ENCODE peak calls at places on chromosomes 3 and 15, in seven cellular contexts. D, W, K, R, I, F and Q are unnamed samples. For H3K4me1, the result is how much of the 10 kb centered on the place peaks cover.

GRCh38 chr3:14143271-14143605 is 18.4 kb downstream of the TMEM43 start:
- DNase-seq in W (no peak), K (no peak), F (no peak), R (no peak), I (no peak), D (no peak), Q (no peak)

GRCh38 chr3:179179979-179180758 is 32.0 kb downstream of the PIK3CA start:
- DNase-seq in D (no peak), F (no peak), R (no peak), I (no peak), W (no peak), K (no peak), Q (no peak)

GRCh38 chr3:154851644-154852043 is 228.5 kb upstream of the MME start:
- DNase-seq in R (no peak), D (no peak), W (no peak), I (no peak), F (no peak), K (no peak), Q (no peak)

GRCh38 chr15:68606332-68606731 is 27.5 kb downstream of the CORO2B start:
- DNase-seq in I (no peak), W (no peak), F (no peak), K (no peak), R (no peak), D (no peak), Q (no peak)

GRCh38 chr15:50627351-50628055 is 59.1 kb downstream of the TRPM7 start:
- DNase-seq in F (no peak), K (no peak), W (no peak), D (no peak), I (no peak), R (no peak), Q (no peak)

GRCh38 chr3:129003578-129004112 is 2.5 kb downstream of the EFCC1 start:
- DNase-seq in I (no peak), R (peak), F (no peak), K (peak), W (peak), D (no peak), Q (peak)

GRCh38 chr3:60584250-60584649 is 667.0 kb downstream of the FHIT start:
- DNase-seq in I (no peak), K (no peak), W (no peak), D (no peak), R (no peak), F (no peak), Q (no peak)

GRCh38 chr15:45522179-45522930 is at the start of gene SLC30A4:
- DNase-seq in K (no peak), I (no peak), F (peak), D (peak), W (peak), R (no peak), Q (peak)

GRCh38 chr15:69609176-69609575 is 156.6 kb downstream of the RPLP1 start:
- DNase-seq in D (no peak), W (no peak), F (no peak), I (no peak), K (no peak), R (no peak), Q (no peak)

GRCh38 chr3:123658118-123658859 is 73.4 kb upstream of the HACD2 start:
- DNase-seq in D (no peak), W (no peak), I (no peak), F (no peak), R (no peak), K (no peak), Q (no peak)

GRCh38 chr15:100926971-100927756 is 8.0 kb downstream of the LRRK1 start:
- DNase-seq in D (no peak), K (no peak), R (no peak), W (no peak), I (no peak), F (no peak), Q (no peak)

GRCh38 chr3:100709840-100710235 is 544 bp downstream of the TFG start:
- DNase-seq in W (peak), D (peak), F (peak), K (no peak), I (no peak), R (no peak), Q (peak)

GRCh38 chr3:186798239-186798638 is 8.0 kb downstream of the RFC4 start:
- DNase-seq in I (no peak), D (no peak), K (no peak), W (no peak), F (no peak), R (no peak), Q (no peak)

GRCh38 chr3:128083980-128084674 is 31.9 kb downstream of the SEC61A1 start:
- DNase-seq in K (no peak), I (no peak), W (no peak), F (no peak), R (no peak), D (no peak), Q (no peak)

GRCh38 chr15:63107895-63108546 is 13.6 kb upstream of the LACTB start:
- DNase-seq in W (no peak), I (no peak), F (peak), K (no peak), R (peak), D (peak), Q (no peak)

GRCh38 chr15:90219421-90220141 is 14.2 kb downstream of the CIB1 start:
- DNase-seq in W (peak), D (peak), R (no peak), K (no peak), I (no peak), F (peak), Q (peak)

GRCh38 chr3:89098964-89099585 is 8.3 kb upstream of the EPHA3 start:
- DNase-seq in W (peak), R (peak), F (peak), K (peak), D (peak), I (no peak), Q (peak)

GRCh38 chr15:85477061-85477460 is 96.7 kb downstream of the AKAP13 start:
- DNase-seq in F (no peak), W (no peak), I (no peak), D (no peak), R (no peak), K (no peak), Q (no peak)

GRCh38 chr3:149512073-149512782 is 37.7 kb downstream of the TM4SF4 start:
- DNase-seq in D (peak), K (peak), R (peak), W (peak), F (peak), I (no peak), Q (peak)

GRCh38 chr15:62495670-62496328 is 330.7 kb upstream of the C2CD4B start:
- DNase-seq in K (no peak), R (no peak), F (no peak), I (no peak), D (no peak), W (peak), Q (no peak)

GRCh38 chr15:74428970-74429783 is 4.6 kb downstream of the SEMA7A start:
- DNase-seq in K (no peak), I (no peak), F (no peak), D (no peak), W (no peak), R (no peak), Q (no peak)

GRCh38 chr15:74426404-74427281 is 7.1 kb downstream of the SEMA7A start:
- DNase-seq in K (no peak), F (no peak), R (no peak), D (no peak), W (no peak), I (no peak), Q (no peak)

GRCh38 chr15:74427607-74428441 is 5.9 kb downstream of the SEMA7A start:
- DNase-seq in W (no peak), I (no peak), F (no peak), K (no peak), R (peak), D (no peak), Q (no peak)

GRCh38 chr15:74429784-74430141 is 4.0 kb downstream of the SEMA7A start:
- DNase-seq in R (no peak), I (no peak), W (no peak), F (no peak), K (no peak), D (no peak), Q (no peak)

GRCh38 chr15:74428442-74428787 is 5.3 kb downstream of the SEMA7A start:
- DNase-seq in R (no peak), I (no peak), D (no peak), W (no peak), F (no peak), K (no peak), Q (no peak)
- H3K4me1 ChIP-seq in R (half or more), I (half or more), D (under half), W (under half), F (half or more), K (half or more), Q (under half)

GRCh38 chr3:54862526-54862925 is 65.3 kb downstream of the LRTM1 start:
- DNase-seq in F (no peak), K (no peak), R (no peak), W (no peak), I (no peak), D (no peak), Q (no peak)
- H3K4me2 ChIP-seq in F (no peak), K (no peak), R (no peak), W (no peak), I (no peak), D (no peak), Q (no peak)

GRCh38 chr3:151404316-151404715 is 19.8 kb upstream of the P2RY12 start:
- DNase-seq in D (no peak), R (no peak), I (no peak), W (no peak), K (no peak), F (no peak), Q (no peak)
- TF ChIP-seq REST in D (no peak), R (no peak), I (no peak), W (no peak), K (no peak), F (no peak), Q (no peak)

GRCh38 chr3:45606991-45607712 is 12.6 kb downstream of the LIMD1 start:
- DNase-seq in D (no peak), F (no peak), K (no peak), I (no peak), R (no peak), W (no peak), Q (no peak)
- H3K4me1 ChIP-seq in D (half or more), F (under half), K (under half), I (under half), R (under half), W (under half), Q (under half)

DNA sequence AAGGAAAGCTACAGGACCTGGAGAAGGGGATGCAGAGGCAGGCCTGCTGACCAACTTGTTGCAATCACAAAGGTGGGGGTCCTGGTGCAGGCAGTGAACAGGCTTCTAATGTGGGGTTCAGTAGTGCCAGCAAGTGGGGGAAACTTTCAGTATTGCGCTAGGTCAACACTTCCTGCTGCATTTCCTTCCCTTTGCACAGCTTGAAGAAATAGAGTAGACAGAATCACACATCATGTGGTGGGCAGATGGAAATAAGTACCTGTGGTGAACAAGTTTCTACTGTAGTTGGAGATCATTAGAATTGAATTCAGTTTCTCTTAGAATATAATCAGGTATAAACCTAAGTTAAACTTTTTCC is 63.4 kb downstream of the RGMA start:
- DNase-seq in W (no peak), K (no peak), D (no peak), R (no peak), F (no peak), I (no peak), Q (no peak)
- H3K4me2 ChIP-seq in W (no peak), K (no peak), D (no peak), R (no peak), F (no peak), I (no peak), Q (no peak)

DNA sequence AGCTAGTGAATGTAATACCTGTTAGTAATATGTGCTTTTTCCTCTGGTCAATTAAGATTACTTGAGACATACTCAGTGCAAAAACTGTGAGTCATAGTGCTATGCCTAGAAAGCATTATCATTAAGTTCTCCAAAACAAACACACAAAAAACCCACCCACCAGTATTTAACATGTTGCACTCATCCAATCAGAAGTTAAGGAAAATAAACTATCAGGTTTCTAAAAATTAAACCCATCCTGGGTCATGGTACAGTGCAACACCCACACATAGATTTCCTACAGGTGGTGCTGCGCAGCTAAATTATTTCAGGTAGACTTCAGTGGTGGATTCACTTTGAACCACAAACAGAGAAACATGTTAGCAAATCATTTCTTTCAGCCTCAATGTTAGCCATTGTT is 264.4 kb upstream of the VEPH1 start:
- DNase-seq in R (no peak), K (no peak), D (no peak), W (no peak), F (no peak), I (no peak), Q (no peak)
- TF ChIP-seq REST in R (no peak), K (no peak), D (no peak), W (no peak), F (no peak), I (no peak), Q (no peak)

DNA sequence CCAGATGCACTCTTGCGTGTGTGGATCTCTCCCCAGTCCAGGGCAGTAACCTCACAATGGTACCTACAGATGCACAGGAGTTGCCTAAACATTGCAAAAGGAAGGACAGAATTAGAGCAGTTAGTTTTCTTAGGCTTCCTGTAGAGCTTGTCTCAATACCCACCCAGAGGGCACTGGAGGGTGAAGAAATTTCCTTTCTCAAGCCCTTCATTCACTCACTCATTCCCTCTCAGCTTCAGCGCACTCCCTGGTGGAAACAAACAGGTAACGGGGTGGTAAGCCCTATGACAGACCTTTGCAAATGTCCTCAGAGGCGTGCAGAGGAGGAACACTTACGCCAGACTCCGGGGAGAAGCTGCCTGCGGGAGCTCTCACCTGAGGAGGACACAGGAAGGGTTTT is 267.4 kb upstream of the HES1 start:
- DNase-seq in D (no peak), W (no peak), R (no peak), I (peak), K (no peak), F (no peak), Q (no peak)
- H3K4me1 ChIP-seq in D (half or more), W (under half), R (under half), I (under half), K (half or more), F (under half), Q (under half)

DNA sequence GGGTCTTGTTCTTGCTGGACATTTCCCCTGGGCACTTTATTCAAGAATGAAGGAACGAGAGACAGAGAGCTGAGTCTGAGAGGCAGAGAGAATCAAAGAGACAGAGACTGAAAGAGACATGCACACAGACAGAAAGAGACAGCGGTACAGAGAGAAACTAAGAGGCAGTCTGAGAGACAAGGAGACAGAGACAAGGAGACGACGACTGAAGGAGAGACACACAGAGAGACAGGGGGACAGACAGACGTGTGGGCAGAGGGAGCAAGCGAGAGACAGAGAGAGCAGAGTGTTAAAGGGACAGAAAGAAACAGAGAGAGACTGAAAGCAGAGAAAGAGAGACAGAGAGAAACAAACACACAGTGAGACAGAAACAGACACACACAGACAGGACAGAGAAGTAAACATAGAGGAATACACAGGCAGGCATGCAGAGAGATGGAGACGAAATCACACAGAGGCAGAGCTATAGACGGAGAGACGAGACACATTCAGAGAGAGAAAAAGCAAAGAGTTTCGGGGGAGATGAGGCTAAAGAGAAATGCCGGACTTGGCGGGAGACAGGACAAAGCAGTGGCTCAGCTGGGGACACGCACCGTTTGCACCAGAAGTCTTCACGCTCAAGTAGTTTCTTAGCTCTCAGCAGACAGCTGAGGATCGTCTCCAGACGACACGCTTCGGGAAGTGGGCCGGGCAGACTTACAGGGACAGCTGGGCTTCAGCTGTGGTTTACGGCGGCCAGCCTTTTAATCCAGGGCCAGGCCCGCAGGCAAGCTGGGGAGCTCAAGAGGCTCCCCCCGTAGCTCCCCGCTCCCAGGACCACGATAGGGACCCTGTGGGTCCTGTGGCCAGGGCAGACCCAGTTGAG is 56.0 kb upstream of the DLG1 start:
- DNase-seq in W (peak), R (no peak), F (no peak), D (no peak), K (no peak), I (peak), Q (no peak)
- H3K4me2 ChIP-seq in W (no peak), R (no peak), F (peak), D (no peak), K (no peak), I (peak), Q (no peak)

GRCh38 chr15:74833376-74834107 is 7.1 kb downstream of the CPLX3 start:
- DNase-seq in R (no peak), K (no peak), I (no peak), W (no peak), D (no peak), F (no peak), Q (no peak)
- TF ChIP-seq REST in R (no peak), K (no peak), I (no peak), W (no peak), D (no peak), F (no peak), Q (no peak)